ENCODE peak calls at places on chromosomes 2 and 18, in seven cellular contexts. One of them, this sample, is unnamed.

GRCh38 chr2:221123396-221123795 is 448.7 kb downstream of the EPHA4 start:
- DNase-seq in ELF-1: no peak
- DNase-seq in T-helper 2 cell: no peak
- DNase-seq in A549: no peak
- DNase-seq in T-helper 17 cell: no peak
- DNase-seq in activated naive CD4-positive, alpha-beta T cell treated with anti-CD3 and anti-CD28 coated beads for 36 hours: no peak
- DNase-seq in activated CD4-positive, alpha-beta T cell treated with anti-CD3 and anti-CD28 coated beads, Interleukin-2, amount 50 U/mL, for 4 hours: no peak
- DNase-seq in this sample: no peak

GRCh38 chr2:10009271-10009810 is 34.0 kb upstream of the KLF11 start:
- DNase-seq in activated CD4-positive, alpha-beta T cell treated with anti-CD3 and anti-CD28 coated beads, Interleukin-2, amount 50 U/mL, for 4 hours: no peak
- DNase-seq in A549: no peak
- DNase-seq in ELF-1: no peak
- DNase-seq in activated naive CD4-positive, alpha-beta T cell treated with anti-CD3 and anti-CD28 coated beads for 36 hours: no peak
- DNase-seq in T-helper 2 cell: no peak
- DNase-seq in T-helper 17 cell: no peak
- DNase-seq in this sample: no peak

GRCh38 chr2:54424555-54425163 is 31.5 kb upstream of the SPTBN1 start:
- DNase-seq in ELF-1: no peak
- DNase-seq in T-helper 17 cell: no peak
- DNase-seq in A549: no peak
- DNase-seq in activated naive CD4-positive, alpha-beta T cell treated with anti-CD3 and anti-CD28 coated beads for 36 hours: no peak
- DNase-seq in T-helper 2 cell: no peak
- DNase-seq in activated CD4-positive, alpha-beta T cell treated with anti-CD3 and anti-CD28 coated beads, Interleukin-2, amount 50 U/mL, for 4 hours: no peak
- DNase-seq in this sample: no peak

GRCh38 chr18:902179-902718 is 2.4 kb upstream of the ADCYAP1 start:
- DNase-seq in A549: no peak
- DNase-seq in ELF-1: peak; percentile 26
- DNase-seq in T-helper 17 cell: no peak
- DNase-seq in activated CD4-positive, alpha-beta T cell treated with anti-CD3 and anti-CD28 coated beads, Interleukin-2, amount 50 U/mL, for 4 hours: no peak
- DNase-seq in T-helper 2 cell: no peak
- DNase-seq in activated naive CD4-positive, alpha-beta T cell treated with anti-CD3 and anti-CD28 coated beads for 36 hours: no peak
- DNase-seq in this sample: no peak

GRCh38 chr2:94874277-94874997 is 3.2 kb downstream of the TEKT4 start:
- DNase-seq in activated CD4-positive, alpha-beta T cell treated with anti-CD3 and anti-CD28 coated beads, Interleukin-2, amount 50 U/mL, for 4 hours: peak; percentile 52
- DNase-seq in ELF-1: peak; percentile 90
- DNase-seq in T-helper 2 cell: no peak
- DNase-seq in activated naive CD4-positive, alpha-beta T cell treated with anti-CD3 and anti-CD28 coated beads for 36 hours: peak; percentile 75
- DNase-seq in T-helper 17 cell: peak; percentile 33
- DNase-seq in A549: peak; percentile 58
- DNase-seq in this sample: peak; percentile 63

GRCh38 chr2:182522930-182523541 is 96.2 kb upstream of the PDE1A start:
- DNase-seq in T-helper 17 cell: no peak
- DNase-seq in activated naive CD4-positive, alpha-beta T cell treated with anti-CD3 and anti-CD28 coated beads for 36 hours: no peak
- DNase-seq in A549: no peak
- DNase-seq in activated CD4-positive, alpha-beta T cell treated with anti-CD3 and anti-CD28 coated beads, Interleukin-2, amount 50 U/mL, for 4 hours: no peak
- DNase-seq in ELF-1: no peak
- DNase-seq in T-helper 2 cell: no peak
- DNase-seq in this sample: no peak

GRCh38 chr2:74893332-74893731 is 59.4 kb downstream of the HK2 start:
- DNase-seq in T-helper 2 cell: no peak
- DNase-seq in ELF-1: no peak
- DNase-seq in activated naive CD4-positive, alpha-beta T cell treated with anti-CD3 and anti-CD28 coated beads for 36 hours: no peak
- DNase-seq in T-helper 17 cell: no peak
- DNase-seq in A549: peak; percentile 31
- DNase-seq in activated CD4-positive, alpha-beta T cell treated with anti-CD3 and anti-CD28 coated beads, Interleukin-2, amount 50 U/mL, for 4 hours: no peak
- DNase-seq in this sample: no peak

GRCh38 chr2:182404102-182404501 is 22.7 kb downstream of the PDE1A start:
- DNase-seq in A549: peak; percentile 6
- DNase-seq in activated naive CD4-positive, alpha-beta T cell treated with anti-CD3 and anti-CD28 coated beads for 36 hours: no peak
- DNase-seq in T-helper 2 cell: no peak
- DNase-seq in activated CD4-positive, alpha-beta T cell treated with anti-CD3 and anti-CD28 coated beads, Interleukin-2, amount 50 U/mL, for 4 hours: no peak
- DNase-seq in ELF-1: no peak
- DNase-seq in T-helper 17 cell: no peak
- DNase-seq in this sample: no peak

GRCh38 chr18:40380657-40381441 is 1574.2 kb upstream of the PIK3C3 start:
- DNase-seq in T-helper 2 cell: no peak
- DNase-seq in ELF-1: no peak
- DNase-seq in activated naive CD4-positive, alpha-beta T cell treated with anti-CD3 and anti-CD28 coated beads for 36 hours: no peak
- DNase-seq in activated CD4-positive, alpha-beta T cell treated with anti-CD3 and anti-CD28 coated beads, Interleukin-2, amount 50 U/mL, for 4 hours: no peak
- DNase-seq in T-helper 17 cell: no peak
- DNase-seq in A549: no peak
- DNase-seq in this sample: no peak

GRCh38 chr2:33457588-33458247 is 18.7 kb upstream of the RASGRP3 start:
- DNase-seq in activated naive CD4-positive, alpha-beta T cell treated with anti-CD3 and anti-CD28 coated beads for 36 hours: no peak
- DNase-seq in T-helper 17 cell: no peak
- DNase-seq in A549: no peak
- DNase-seq in ELF-1: no peak
- DNase-seq in activated CD4-positive, alpha-beta T cell treated with anti-CD3 and anti-CD28 coated beads, Interleukin-2, amount 50 U/mL, for 4 hours: no peak
- DNase-seq in T-helper 2 cell: no peak
- DNase-seq in this sample: no peak

GRCh38 chr2:201886504-201886903 is 80.2 kb downstream of the CDK15 start:
- DNase-seq in ELF-1: no peak
- DNase-seq in T-helper 17 cell: no peak
- DNase-seq in T-helper 2 cell: no peak
- DNase-seq in activated CD4-positive, alpha-beta T cell treated with anti-CD3 and anti-CD28 coated beads, Interleukin-2, amount 50 U/mL, for 4 hours: no peak
- DNase-seq in A549: peak; percentile 16
- DNase-seq in activated naive CD4-positive, alpha-beta T cell treated with anti-CD3 and anti-CD28 coated beads for 36 hours: no peak
- DNase-seq in this sample: no peak

GRCh38 chr18:23614891-23615290 is 28.6 kb upstream of the NPC1 start:
- DNase-seq in ELF-1: no peak
- DNase-seq in A549: no peak
- DNase-seq in T-helper 2 cell: no peak
- DNase-seq in activated CD4-positive, alpha-beta T cell treated with anti-CD3 and anti-CD28 coated beads, Interleukin-2, amount 50 U/mL, for 4 hours: no peak
- DNase-seq in activated naive CD4-positive, alpha-beta T cell treated with anti-CD3 and anti-CD28 coated beads for 36 hours: no peak
- DNase-seq in T-helper 17 cell: no peak
- DNase-seq in this sample: no peak

GRCh38 chr2:152648336-152648735 is 68.9 kb downstream of the PRPF40A start:
- DNase-seq in activated naive CD4-positive, alpha-beta T cell treated with anti-CD3 and anti-CD28 coated beads for 36 hours: no peak
- DNase-seq in T-helper 17 cell: no peak
- DNase-seq in T-helper 2 cell: no peak
- DNase-seq in A549: peak; percentile 17
- DNase-seq in activated CD4-positive, alpha-beta T cell treated with anti-CD3 and anti-CD28 coated beads, Interleukin-2, amount 50 U/mL, for 4 hours: no peak
- DNase-seq in ELF-1: no peak
- DNase-seq in this sample: no peak

GRCh38 chr18:35343936-35344735 is at the start of gene ZNF24:
- DNase-seq in activated naive CD4-positive, alpha-beta T cell treated with anti-CD3 and anti-CD28 coated beads for 36 hours: peak; percentile 94
- DNase-seq in activated CD4-positive, alpha-beta T cell treated with anti-CD3 and anti-CD28 coated beads, Interleukin-2, amount 50 U/mL, for 4 hours: peak; percentile 86
- DNase-seq in T-helper 17 cell: peak; percentile 84
- DNase-seq in T-helper 2 cell: peak; percentile 75
- DNase-seq in ELF-1: peak; percentile 97
- DNase-seq in A549: peak; percentile 90
- DNase-seq in this sample: peak; percentile 91

GRCh38 chr2:25690058-25690457 is 16.7 kb upstream of the DTNB start:
- DNase-seq in T-helper 17 cell: no peak
- DNase-seq in activated CD4-positive, alpha-beta T cell treated with anti-CD3 and anti-CD28 coated beads, Interleukin-2, amount 50 U/mL, for 4 hours: no peak
- DNase-seq in ELF-1: no peak
- DNase-seq in A549: peak; percentile 33
- DNase-seq in activated naive CD4-positive, alpha-beta T cell treated with anti-CD3 and anti-CD28 coated beads for 36 hours: no peak
- DNase-seq in T-helper 2 cell: no peak
- DNase-seq in this sample: no peak

GRCh38 chr2:14634223-14634884 is 1.8 kb downstream of the LRATD1 start:
- DNase-seq in activated CD4-positive, alpha-beta T cell treated with anti-CD3 and anti-CD28 coated beads, Interleukin-2, amount 50 U/mL, for 4 hours: no peak
- DNase-seq in A549: peak; percentile 79
- DNase-seq in ELF-1: peak; percentile 65
- DNase-seq in activated naive CD4-positive, alpha-beta T cell treated with anti-CD3 and anti-CD28 coated beads for 36 hours: peak; percentile 27
- DNase-seq in T-helper 2 cell: no peak
- DNase-seq in T-helper 17 cell: no peak
- DNase-seq in this sample: no peak

GRCh38 chr2:5877360-5877759 is 185.2 kb downstream of the SOX11 start:
- DNase-seq in activated naive CD4-positive, alpha-beta T cell treated with anti-CD3 and anti-CD28 coated beads for 36 hours: no peak
- DNase-seq in A549: no peak
- DNase-seq in T-helper 17 cell: no peak
- DNase-seq in ELF-1: no peak
- DNase-seq in activated CD4-positive, alpha-beta T cell treated with anti-CD3 and anti-CD28 coated beads, Interleukin-2, amount 50 U/mL, for 4 hours: no peak
- DNase-seq in T-helper 2 cell: no peak
- DNase-seq in this sample: no peak

GRCh38 chr2:105518897-105519296 is 120.0 kb upstream of the FHL2 start:
- DNase-seq in activated naive CD4-positive, alpha-beta T cell treated with anti-CD3 and anti-CD28 coated beads for 36 hours: no peak
- DNase-seq in activated CD4-positive, alpha-beta T cell treated with anti-CD3 and anti-CD28 coated beads, Interleukin-2, amount 50 U/mL, for 4 hours: no peak
- DNase-seq in A549: peak; percentile 37
- DNase-seq in T-helper 17 cell: no peak
- DNase-seq in ELF-1: no peak
- DNase-seq in T-helper 2 cell: no peak
- DNase-seq in this sample: no peak

GRCh38 chr2:26536371-26537068 is 58.6 kb upstream of the OTOF start:
- DNase-seq in A549: no peak
- DNase-seq in T-helper 17 cell: no peak
- DNase-seq in activated CD4-positive, alpha-beta T cell treated with anti-CD3 and anti-CD28 coated beads, Interleukin-2, amount 50 U/mL, for 4 hours: no peak
- DNase-seq in T-helper 2 cell: no peak
- DNase-seq in activated naive CD4-positive, alpha-beta T cell treated with anti-CD3 and anti-CD28 coated beads for 36 hours: peak; percentile 2
- DNase-seq in ELF-1: peak; percentile 52
- DNase-seq in this sample: no peak